ENCODE peak calls at places on chromosomes 1 and 21, in nine cellular contexts. A, D, Z, C, X, N, U, K and V are unnamed samples.
A peak's percentile ranks its signal among the peaks of the same experiment; 100 is the strongest.

GRCh38 chr1:37741130-37741529 is 23.8 kb downstream of the EPHA10 start:
- DNase-seq in A (no peak), D (no peak), Z (no peak), C (no peak), X (no peak), N (no peak), U (no peak), K (no peak), V (no peak)

GRCh38 chr1:64561993-64562392 is 92.1 kb downstream of the CACHD1 start:
- DNase-seq in A (no peak), D (no peak), Z (no peak), C (no peak), X (no peak), N (no peak), U (no peak), K (no peak), V (no peak)

GRCh38 chr1:96541491-96541890 is 180.1 kb upstream of the PTBP2 start:
- DNase-seq in A (no peak), D (no peak), Z (no peak), C (no peak), X (no peak), N (no peak), U (no peak), K (no peak), V (no peak)

GRCh38 chr1:230280054-230280795 is 145.9 kb downstream of the PGBD5 start:
- DNase-seq in A (no peak), D (no peak), Z (no peak), C (no peak), X (peak; percentile 34), N (peak; percentile 17), U (no peak), K (no peak), V (no peak)

GRCh38 chr1:169300854-169301253 is 66.7 kb downstream of the NME7 start:
- DNase-seq in A (no peak), D (no peak), Z (no peak), C (no peak), X (no peak), N (no peak), U (no peak), K (no peak), V (no peak)

GRCh38 chr21:38471766-38472165 is 26.5 kb downstream of the ERG start:
- DNase-seq in A (no peak), D (no peak), Z (no peak), C (no peak), X (no peak), N (no peak), U (no peak), K (no peak), V (no peak)

GRCh38 chr1:153631047-153632022 is 2.5 kb upstream of the CHTOP start:
- DNase-seq in A (no peak), D (no peak), Z (no peak), C (no peak), X (peak; percentile 17), N (no peak), U (no peak), K (no peak), V (no peak)

GRCh38 chr1:152151646-152152045 is 7.4 kb downstream of the RPTN start:
- DNase-seq in A (no peak), D (no peak), Z (no peak), C (no peak), X (no peak), N (no peak), U (no peak), K (no peak), V (no peak)

GRCh38 chr1:71804140-71804539 is 478.2 kb downstream of the NEGR1 start:
- DNase-seq in A (no peak), D (no peak), Z (no peak), C (no peak), X (no peak), N (no peak), U (no peak), K (no peak), V (no peak)

GRCh38 chr1:50564417-50564816 is 141.2 kb upstream of the DMRTA2 start:
- DNase-seq in A (no peak), D (no peak), Z (no peak), C (no peak), X (no peak), N (no peak), U (no peak), K (no peak), V (no peak)

GRCh38 chr1:12499574-12500245 is 118.3 kb downstream of the DHRS3 start:
- DNase-seq in A (no peak), D (no peak), Z (no peak), C (no peak), X (no peak), N (no peak), U (no peak), K (no peak), V (no peak)